ENCODE peak calls at places on chromosome 1, in eight cellular contexts. J is small intestine; B is stimulated activated CD4-positive, alpha-beta T cell treated with anti-CD3 and anti-CD28 coated beads, Interleukin-15, amount 100 ng/mL, for 1 hour; I is amniotic stem cell; P is LoVo; X is MG63; S is GM20000; V is ascending aorta. W is an unnamed sample.

GRCh38 chr1:29974345-29974744 is 738.0 kb downstream of the PTPRU start:
- DNase-seq in J (no peak), B (no peak), I (peak), P (no peak), X (peak), S (no peak), V (no peak), W (no peak)

GRCh38 chr1:67830226-67830625 is 3.0 kb downstream of the GNG12 start:
- DNase-seq in J (peak), B (no peak), I (no peak), P (no peak), X (no peak), S (no peak), V (no peak), W (no peak)

GRCh38 chr1:224696891-224697765 is 81.0 kb downstream of the CNIH3 start:
- DNase-seq in J (no peak), B (no peak), I (no peak), P (no peak), X (peak), S (no peak), V (no peak), W (no peak)

GRCh38 chr1:204506969-204507316 is 9.3 kb upstream of the MDM4 start:
- DNase-seq in J (peak), B (peak), I (peak), P (peak), X (peak), S (peak), V (peak), W (peak)

GRCh38 chr1:165914136-165914798 is 86.9 kb downstream of the UCK2 start:
- DNase-seq in J (peak), B (peak), I (peak), P (peak), X (peak), S (peak), V (no peak), W (peak)

GRCh38 chr1:117590273-117590925 is 15.4 kb upstream of the TENT5C start:
- DNase-seq in J (peak), B (no peak), I (no peak), P (no peak), X (no peak), S (no peak), V (no peak), W (no peak)

GRCh38 chr1:1309525-1310385 is 1.4 kb downstream of the PUSL1 start:
- DNase-seq in J (no peak), B (no peak), I (no peak), P (no peak), X (no peak), S (no peak), V (no peak), W (no peak)

GRCh38 chr1:79188371-79188770 is 181.8 kb upstream of the ADGRL4 start:
- DNase-seq in J (no peak), B (no peak), I (no peak), P (peak), X (peak), S (no peak), V (no peak), W (no peak)

GRCh38 chr1:98794196-98794886 is 132.8 kb downstream of the SNX7 start:
- DNase-seq in J (peak), B (no peak), I (peak), P (peak), X (peak), S (peak), V (no peak), W (peak)

GRCh38 chr1:10873189-10873588 is 76.7 kb upstream of the CASZ1 start:
- DNase-seq in J (no peak), B (no peak), I (no peak), P (no peak), X (no peak), S (no peak), V (no peak), W (no peak)

GRCh38 chr1:184061396-184062003 is 10.0 kb downstream of the TSEN15 start:
- DNase-seq in J (no peak), B (no peak), I (no peak), P (no peak), X (no peak), S (no peak), V (no peak), W (no peak)

GRCh38 chr1:9723068-9723805 is 71.7 kb downstream of the PIK3CD start:
- DNase-seq in J (no peak), B (no peak), I (no peak), P (no peak), X (no peak), S (no peak), V (no peak), W (no peak)

GRCh38 chr1:24683713-24684162 is 40.6 kb downstream of the SRRM1 start:
- DNase-seq in J (peak), B (no peak), I (peak), P (peak), X (peak), S (no peak), V (no peak), W (no peak)

GRCh38 chr1:50989694-50990093 is 19.6 kb downstream of the CDKN2C start:
- DNase-seq in J (no peak), B (no peak), I (no peak), P (no peak), X (peak), S (no peak), V (no peak), W (no peak)

GRCh38 chr1:209416009-209416408 is 167.5 kb upstream of the CAMK1G start:
- DNase-seq in J (no peak), B (no peak), I (no peak), P (peak), X (peak), S (no peak), V (no peak), W (no peak)

GRCh38 chr1:35595684-35596083 is 22.6 kb downstream of the TFAP2E start:
- DNase-seq in J (no peak), B (no peak), I (no peak), P (no peak), X (no peak), S (no peak), V (no peak), W (no peak)

GRCh38 chr1:39540504-39541031 is 36.0 kb downstream of the PABPC4 start:
- DNase-seq in J (no peak), B (no peak), I (no peak), P (no peak), X (no peak), S (no peak), V (peak), W (no peak)

W was measured in GF-D8.